ENCODE peak calls at places on chromosomes 11 and 22, in five cellular contexts. One of them, this sample, is unnamed. For H3K4me1, the result is how much of the 10 kb centered on the place peaks cover.

GRCh38 chr11:84396521-84396920 is 1110.4 kb upstream of the CCDC90B start:
- DNase-seq in CD8-positive, alpha-beta T cell: no peak
- DNase-seq in thoracic aorta: no peak
- DNase-seq in hepatocyte: no peak
- DNase-seq in kidney: no peak
- DNase-seq in this sample: no peak

GRCh38 chr11:126900349-126900748 is 100.2 kb downstream of the KIRREL3 start:
- DNase-seq in kidney: no peak
- DNase-seq in thoracic aorta: no peak
- DNase-seq in hepatocyte: no peak
- DNase-seq in CD8-positive, alpha-beta T cell: no peak
- DNase-seq in this sample: no peak

GRCh38 chr11:58829736-58830135 is 14.8 kb downstream of the GLYATL2 start:
- DNase-seq in hepatocyte: no peak
- DNase-seq in CD8-positive, alpha-beta T cell: no peak
- DNase-seq in thoracic aorta: no peak
- DNase-seq in kidney: no peak
- DNase-seq in this sample: no peak

GRCh38 chr22:50553310-50553709 is 7.6 kb downstream of the KLHDC7B start:
- DNase-seq in kidney: no peak
- DNase-seq in CD8-positive, alpha-beta T cell: no peak
- DNase-seq in hepatocyte: no peak
- DNase-seq in thoracic aorta: no peak
- DNase-seq in this sample: no peak

GRCh38 chr22:45583504-45583903 is 80.8 kb downstream of the FBLN1 start:
- DNase-seq in kidney: no peak
- DNase-seq in thoracic aorta: no peak
- DNase-seq in CD8-positive, alpha-beta T cell: peak
- DNase-seq in hepatocyte: no peak
- DNase-seq in this sample: no peak

GRCh38 chr11:73579641-73580434 is 18.1 kb downstream of the FAM168A start:
- DNase-seq in CD8-positive, alpha-beta T cell: no peak
- DNase-seq in hepatocyte: no peak
- DNase-seq in thoracic aorta: no peak
- DNase-seq in kidney: no peak
- DNase-seq in this sample: no peak

GRCh38 chr11:57804466-57804865 is 42.9 kb downstream of the CTNND1 start:
- DNase-seq in CD8-positive, alpha-beta T cell: no peak
- DNase-seq in thoracic aorta: no peak
- DNase-seq in hepatocyte: no peak
- DNase-seq in kidney: no peak
- DNase-seq in this sample: no peak

GRCh38 chr11:723120-723883 is 17.3 kb downstream of the EPS8L2 start:
- DNase-seq in hepatocyte: peak
- DNase-seq in kidney: no peak
- DNase-seq in CD8-positive, alpha-beta T cell: peak
- DNase-seq in thoracic aorta: no peak
- DNase-seq in this sample: no peak

GRCh38 chr11:33525789-33526188 is 174.8 kb downstream of the C11orf91 start:
- DNase-seq in kidney: no peak
- DNase-seq in thoracic aorta: no peak
- DNase-seq in CD8-positive, alpha-beta T cell: no peak
- DNase-seq in hepatocyte: no peak
- DNase-seq in this sample: no peak

GRCh38 chr22:27107005-27107404 is 449.6 kb downstream of the MIAT start:
- DNase-seq in thoracic aorta: no peak
- DNase-seq in hepatocyte: no peak
- DNase-seq in kidney: no peak
- DNase-seq in CD8-positive, alpha-beta T cell: no peak
- DNase-seq in this sample: no peak

GRCh38 chr11:66976048-66976467 is 954 bp downstream of the C11orf86 start:
- DNase-seq in kidney: no peak
- DNase-seq in CD8-positive, alpha-beta T cell: no peak
- DNase-seq in hepatocyte: peak
- DNase-seq in thoracic aorta: no peak
- DNase-seq in this sample: no peak

DNA sequence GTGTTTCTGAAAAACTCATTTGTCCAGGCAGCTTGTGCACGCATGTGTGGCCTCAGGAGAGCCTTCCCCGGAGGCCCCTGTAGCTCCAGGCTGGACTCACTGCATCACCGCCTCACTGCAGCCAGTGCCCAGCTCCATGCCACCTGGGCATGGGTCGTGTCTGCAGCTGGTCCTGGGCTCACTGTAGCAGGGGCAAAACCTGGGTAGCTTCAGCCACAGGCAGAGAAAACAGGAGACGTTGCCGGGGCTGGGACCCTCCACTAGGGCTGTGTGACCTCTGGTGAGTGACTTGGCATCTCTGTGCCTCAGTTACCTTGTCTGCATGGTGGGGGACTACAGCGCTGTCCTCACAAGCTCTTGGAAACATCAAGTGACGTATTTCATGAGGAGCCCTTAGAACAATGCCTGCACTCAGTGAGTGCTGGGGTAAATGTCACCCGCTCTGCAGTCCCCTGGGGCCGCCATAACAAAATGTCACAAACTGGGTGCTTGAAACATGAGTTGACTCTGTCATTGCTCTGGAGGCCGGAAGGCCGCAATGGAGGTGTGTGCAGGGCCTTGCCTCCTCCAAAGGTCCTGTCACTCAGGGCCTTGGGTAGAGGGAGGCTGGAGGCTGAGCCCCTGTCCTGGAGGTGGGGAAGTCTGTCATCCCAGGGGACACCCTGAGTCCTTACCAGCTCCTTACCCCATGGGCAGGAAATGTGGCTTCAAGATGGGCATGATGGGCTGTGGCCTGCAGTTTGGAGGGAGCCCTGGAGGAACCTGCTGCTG is 488.7 kb downstream of the TBC1D22A start:
- DNase-seq in kidney: no peak
- DNase-seq in hepatocyte: no peak
- DNase-seq in thoracic aorta: no peak
- DNase-seq in CD8-positive, alpha-beta T cell: no peak
- DNase-seq in this sample: no peak
- TF ChIP-seq CTCF in kidney: no peak
- TF ChIP-seq CTCF in hepatocyte: no peak
- TF ChIP-seq CTCF in thoracic aorta: no peak
- TF ChIP-seq CTCF in CD8-positive, alpha-beta T cell: no peak
- TF ChIP-seq CTCF in this sample: no peak

GRCh38 chr11:17828311-17828751 is 93.8 kb downstream of the KCNC1 start:
- DNase-seq in kidney: peak
- DNase-seq in thoracic aorta: peak
- DNase-seq in CD8-positive, alpha-beta T cell: no peak
- DNase-seq in hepatocyte: peak
- DNase-seq in this sample: peak
- H3K4me1 ChIP-seq in kidney: under half
- H3K4me1 ChIP-seq in thoracic aorta: under half
- H3K4me1 ChIP-seq in CD8-positive, alpha-beta T cell: under half
- H3K4me1 ChIP-seq in hepatocyte: under half
- H3K4me1 ChIP-seq in this sample: under half

DNA sequence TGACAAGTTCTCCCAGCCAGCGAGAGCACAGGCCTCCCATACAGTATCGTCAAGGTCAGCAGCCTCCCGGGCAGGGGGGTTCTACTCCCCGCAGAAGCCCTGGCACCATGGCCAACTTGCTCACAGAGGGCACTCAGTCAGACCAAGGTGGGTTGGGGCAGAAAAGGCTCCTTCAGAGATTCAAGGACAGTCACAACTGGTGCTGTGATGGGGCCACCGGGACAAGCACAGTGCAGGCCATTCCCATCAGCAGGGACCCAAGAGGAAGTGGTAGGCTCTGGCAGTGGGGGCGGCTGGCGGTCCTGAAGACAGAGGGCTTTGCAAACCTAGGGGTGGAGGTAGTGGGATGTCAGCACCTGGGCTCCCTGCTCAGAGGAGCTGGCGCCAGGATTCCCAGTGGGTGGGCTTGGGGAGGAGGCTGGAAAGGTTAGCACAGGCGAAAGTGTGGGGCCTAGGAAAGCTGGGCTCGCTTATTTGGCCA is 5.3 kb upstream of the NEAT1 start:
- DNase-seq in kidney: peak
- DNase-seq in CD8-positive, alpha-beta T cell: peak
- DNase-seq in hepatocyte: no peak
- DNase-seq in thoracic aorta: no peak
- DNase-seq in this sample: peak
- H3K4me3 ChIP-seq in kidney: peak
- H3K4me3 ChIP-seq in CD8-positive, alpha-beta T cell: peak
- H3K4me3 ChIP-seq in hepatocyte: no peak
- H3K4me3 ChIP-seq in thoracic aorta: peak
- H3K4me3 ChIP-seq in this sample: peak

GRCh38 chr11:46916251-46916650 is 2.1 kb downstream of the LRP4 start:
- DNase-seq in thoracic aorta: no peak
- DNase-seq in kidney: no peak
- DNase-seq in CD8-positive, alpha-beta T cell: no peak
- DNase-seq in hepatocyte: no peak
- DNase-seq in this sample: no peak

GRCh38 chr11:46914910-46915309 is 3.4 kb downstream of the LRP4 start:
- DNase-seq in kidney: no peak
- DNase-seq in thoracic aorta: no peak
- DNase-seq in hepatocyte: no peak
- DNase-seq in CD8-positive, alpha-beta T cell: no peak
- DNase-seq in this sample: no peak

GRCh38 chr11:46918087-46918751 is at the start of gene LRP4:
- DNase-seq in kidney: peak
- DNase-seq in CD8-positive, alpha-beta T cell: no peak
- DNase-seq in hepatocyte: peak
- DNase-seq in thoracic aorta: no peak
- DNase-seq in this sample: peak

GRCh38 chr11:46917109-46918086 is 952 bp downstream of the LRP4 start:
- DNase-seq in kidney: no peak
- DNase-seq in hepatocyte: no peak
- DNase-seq in CD8-positive, alpha-beta T cell: no peak
- DNase-seq in thoracic aorta: no peak
- DNase-seq in this sample: no peak

GRCh38 chr11:46916669-46917108 is 1.7 kb downstream of the LRP4 start:
- DNase-seq in thoracic aorta: no peak
- DNase-seq in hepatocyte: peak
- DNase-seq in kidney: peak
- DNase-seq in CD8-positive, alpha-beta T cell: no peak
- DNase-seq in this sample: peak
- TF ChIP-seq CTCF in thoracic aorta: no peak
- TF ChIP-seq CTCF in hepatocyte: peak
- TF ChIP-seq CTCF in kidney: no peak
- TF ChIP-seq CTCF in CD8-positive, alpha-beta T cell: no peak
- TF ChIP-seq CTCF in this sample: peak

GRCh38 chr22:35837328-35837727 is 119.7 kb downstream of the APOL5 start:
- DNase-seq in thoracic aorta: no peak
- DNase-seq in kidney: no peak
- DNase-seq in hepatocyte: no peak
- DNase-seq in CD8-positive, alpha-beta T cell: no peak
- DNase-seq in this sample: no peak
- H3K4me1 ChIP-seq in thoracic aorta: under half
- H3K4me1 ChIP-seq in kidney: under half
- H3K4me1 ChIP-seq in hepatocyte: under half
- H3K4me1 ChIP-seq in CD8-positive, alpha-beta T cell: under half
- H3K4me1 ChIP-seq in this sample: half or more

This sample was measured in heart left ventricle.